ENCODE peak calls at places on chromosomes 7 and 10, in five cellular contexts. One of them, this sample, is unnamed.

GRCh38 chr7:48193421-48193820 is 22.2 kb downstream of the ABCA13 start:
- DNase-seq in GM12878: no peak
- DNase-seq in suprapubic skin: no peak
- DNase-seq in stomach: no peak
- DNase-seq in transverse colon: no peak
- DNase-seq in this sample: no peak

GRCh38 chr7:112009081-112009480 is 197.1 kb downstream of the DOCK4 start:
- DNase-seq in GM12878: no peak
- DNase-seq in suprapubic skin: no peak
- DNase-seq in stomach: no peak
- DNase-seq in transverse colon: no peak
- DNase-seq in this sample: no peak

GRCh38 chr7:34060548-34060947 is 155.2 kb downstream of the BMPER start:
- DNase-seq in GM12878: no peak
- DNase-seq in suprapubic skin: no peak
- DNase-seq in stomach: no peak
- DNase-seq in transverse colon: no peak
- DNase-seq in this sample: no peak

GRCh38 chr7:51376420-51377092 is 59.9 kb upstream of the COBL start:
- DNase-seq in GM12878: no peak
- DNase-seq in suprapubic skin: no peak
- DNase-seq in stomach: no peak
- DNase-seq in transverse colon: no peak
- DNase-seq in this sample: no peak

GRCh38 chr10:60808031-60808430 is 29.8 kb downstream of the CDK1 start:
- DNase-seq in GM12878: no peak
- DNase-seq in suprapubic skin: no peak
- DNase-seq in stomach: no peak
- DNase-seq in transverse colon: no peak
- DNase-seq in this sample: no peak

GRCh38 chr10:97140284-97140846 is 45.4 kb downstream of the SLIT1 start:
- DNase-seq in GM12878: no peak
- DNase-seq in suprapubic skin: no peak
- DNase-seq in stomach: no peak
- DNase-seq in transverse colon: no peak
- DNase-seq in this sample: no peak

GRCh38 chr10:51934373-51934772 is 235.0 kb upstream of the CSTF2T start:
- DNase-seq in GM12878: no peak
- DNase-seq in suprapubic skin: no peak
- DNase-seq in stomach: no peak
- DNase-seq in transverse colon: no peak
- DNase-seq in this sample: no peak

GRCh38 chr10:121975295-121976086 is 474 bp upstream of the NSMCE4A start:
- DNase-seq in GM12878: no peak
- DNase-seq in suprapubic skin: no peak
- DNase-seq in stomach: no peak
- DNase-seq in transverse colon: no peak
- DNase-seq in this sample: no peak

GRCh38 chr7:117012284-117013174 is 59.2 kb downstream of the ST7 start:
- DNase-seq in GM12878: peak; percentile 46
- DNase-seq in suprapubic skin: no peak
- DNase-seq in stomach: no peak
- DNase-seq in transverse colon: no peak
- DNase-seq in this sample: no peak

GRCh38 chr10:47062801-47063200 is 151.6 kb downstream of the PTPN20 start:
- DNase-seq in GM12878: no peak
- DNase-seq in suprapubic skin: no peak
- DNase-seq in stomach: no peak
- DNase-seq in transverse colon: no peak
- DNase-seq in this sample: no peak

GRCh38 chr10:29840516-29841276 is 205.9 kb upstream of the SVIL start:
- DNase-seq in GM12878: no peak
- DNase-seq in suprapubic skin: no peak
- DNase-seq in stomach: no peak
- DNase-seq in transverse colon: no peak
- DNase-seq in this sample: no peak

GRCh38 chr7:157488326-157488725 is 151.5 kb downstream of the DNAJB6 start:
- DNase-seq in GM12878: no peak
- DNase-seq in suprapubic skin: no peak
- DNase-seq in stomach: peak; percentile 20
- DNase-seq in transverse colon: no peak
- DNase-seq in this sample: no peak

GRCh38 chr7:24783731-24784130 is 26.5 kb upstream of the GSDME start:
- DNase-seq in GM12878: no peak
- DNase-seq in suprapubic skin: no peak
- DNase-seq in stomach: no peak
- DNase-seq in transverse colon: no peak
- DNase-seq in this sample: no peak

GRCh38 chr7:70599446-70600190 is 532.3 kb upstream of the GALNT17 start:
- DNase-seq in GM12878: no peak
- DNase-seq in suprapubic skin: no peak
- DNase-seq in stomach: peak; percentile 36
- DNase-seq in transverse colon: peak; percentile 58
- DNase-seq in this sample: no peak

GRCh38 chr10:13617146-13617545 is 30.4 kb downstream of the PRPF18 start:
- DNase-seq in GM12878: no peak
- DNase-seq in suprapubic skin: no peak
- DNase-seq in stomach: no peak
- DNase-seq in transverse colon: no peak
- DNase-seq in this sample: no peak

GRCh38 chr10:70931168-70931805 is 42.9 kb upstream of the PCBD1 start:
- DNase-seq in GM12878: no peak
- DNase-seq in suprapubic skin: no peak
- DNase-seq in stomach: no peak
- DNase-seq in transverse colon: no peak
- DNase-seq in this sample: no peak

GRCh38 chr7:1709900-1710299 is 39.8 kb downstream of the ELFN1 start:
- DNase-seq in GM12878: no peak
- DNase-seq in suprapubic skin: no peak
- DNase-seq in stomach: no peak
- DNase-seq in transverse colon: no peak
- DNase-seq in this sample: no peak

GRCh38 chr7:107318523-107319160 is 149.8 kb downstream of the HBP1 start:
- DNase-seq in GM12878: no peak
- DNase-seq in suprapubic skin: no peak
- DNase-seq in stomach: no peak
- DNase-seq in transverse colon: no peak
- DNase-seq in this sample: no peak

GRCh38 chr7:88357295-88357694 is 50.6 kb upstream of the STEAP4 start:
- DNase-seq in GM12878: no peak
- DNase-seq in suprapubic skin: no peak
- DNase-seq in stomach: peak; percentile 29
- DNase-seq in transverse colon: no peak
- DNase-seq in this sample: no peak

GRCh38 chr7:88361357-88361756 is 54.7 kb upstream of the STEAP4 start:
- DNase-seq in GM12878: no peak
- DNase-seq in suprapubic skin: no peak
- DNase-seq in stomach: no peak
- DNase-seq in transverse colon: no peak
- DNase-seq in this sample: no peak

GRCh38 chr7:88357794-88358533 is 51.3 kb upstream of the STEAP4 start:
- DNase-seq in GM12878: no peak
- DNase-seq in suprapubic skin: no peak
- DNase-seq in stomach: no peak
- DNase-seq in transverse colon: no peak
- DNase-seq in this sample: no peak

GRCh38 chr7:88358534-88358838 is 51.8 kb upstream of the STEAP4 start:
- DNase-seq in GM12878: no peak
- DNase-seq in suprapubic skin: no peak
- DNase-seq in stomach: no peak
- DNase-seq in transverse colon: no peak
- DNase-seq in this sample: no peak

GRCh38 chr7:88358881-88359280 is 52.2 kb upstream of the STEAP4 start:
- DNase-seq in GM12878: no peak
- DNase-seq in suprapubic skin: no peak
- DNase-seq in stomach: no peak
- DNase-seq in transverse colon: no peak
- DNase-seq in this sample: no peak
- TF ChIP-seq EP300 in GM12878: no peak
- TF ChIP-seq EP300 in suprapubic skin: no peak
- TF ChIP-seq EP300 in stomach: no peak
- TF ChIP-seq EP300 in transverse colon: no peak
- TF ChIP-seq EP300 in this sample: no peak

DNA sequence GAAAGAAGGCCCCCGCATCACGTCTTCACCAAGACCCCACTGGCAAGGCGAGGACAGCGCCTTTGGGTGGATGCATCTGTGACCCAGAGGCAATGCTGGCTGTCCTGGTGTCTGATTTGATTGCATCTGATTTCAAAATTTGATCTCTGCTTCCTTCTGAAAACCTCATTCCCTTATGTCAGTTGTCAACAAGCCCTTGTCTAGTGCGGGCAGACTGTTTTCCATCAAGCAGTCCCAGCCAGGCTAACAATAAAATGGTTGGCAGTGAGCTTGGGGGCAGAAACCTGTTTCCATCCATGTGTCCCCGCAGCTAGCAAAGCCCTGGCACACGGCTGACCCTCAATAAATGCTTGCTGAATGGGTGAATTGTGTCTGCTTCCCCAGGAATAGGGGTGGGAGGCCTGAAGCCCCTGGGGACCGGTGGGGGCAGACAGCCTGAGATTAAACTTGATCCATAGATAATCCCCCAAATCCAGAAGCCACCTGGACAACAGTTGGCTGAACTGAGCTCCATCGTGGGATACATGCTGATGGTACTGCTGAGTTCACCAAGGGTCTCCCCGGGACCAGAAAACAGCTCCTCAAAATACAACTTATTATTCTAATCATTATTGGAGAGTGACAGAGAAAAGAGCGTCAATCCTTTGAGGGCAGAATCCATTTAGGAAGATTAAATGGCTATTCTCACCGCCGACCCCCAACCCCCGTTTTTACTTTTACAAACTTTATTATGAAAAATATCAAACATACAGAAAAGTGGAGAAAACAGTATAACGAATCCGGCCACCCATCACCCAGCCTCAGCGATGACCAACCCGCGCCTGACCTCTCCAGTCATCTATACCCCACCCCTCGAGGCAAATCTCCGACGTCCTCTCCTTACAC is 912 bp upstream of the DUSP5 start:
- DNase-seq in GM12878: no peak
- DNase-seq in suprapubic skin: no peak
- DNase-seq in stomach: no peak
- DNase-seq in transverse colon: no peak
- DNase-seq in this sample: no peak
- TF ChIP-seq POLR2A in GM12878: peak; percentile 17
- TF ChIP-seq POLR2A in suprapubic skin: no peak
- TF ChIP-seq POLR2A in stomach: no peak
- TF ChIP-seq POLR2A in transverse colon: no peak
- TF ChIP-seq POLR2A in this sample: no peak

GRCh38 chr7:101853684-101854083 is 36.3 kb downstream of the CUX1 start:
- DNase-seq in GM12878: no peak
- DNase-seq in suprapubic skin: no peak
- DNase-seq in stomach: no peak
- DNase-seq in transverse colon: no peak
- DNase-seq in this sample: no peak
- H3K4me3 ChIP-seq in GM12878: no peak overlapping the region
- H3K4me3 ChIP-seq in suprapubic skin: no peak overlapping the region
- H3K4me3 ChIP-seq in stomach: no peak overlapping the region
- H3K4me3 ChIP-seq in transverse colon: no peak overlapping the region
- H3K4me3 ChIP-seq in this sample: no peak overlapping the region

DNA sequence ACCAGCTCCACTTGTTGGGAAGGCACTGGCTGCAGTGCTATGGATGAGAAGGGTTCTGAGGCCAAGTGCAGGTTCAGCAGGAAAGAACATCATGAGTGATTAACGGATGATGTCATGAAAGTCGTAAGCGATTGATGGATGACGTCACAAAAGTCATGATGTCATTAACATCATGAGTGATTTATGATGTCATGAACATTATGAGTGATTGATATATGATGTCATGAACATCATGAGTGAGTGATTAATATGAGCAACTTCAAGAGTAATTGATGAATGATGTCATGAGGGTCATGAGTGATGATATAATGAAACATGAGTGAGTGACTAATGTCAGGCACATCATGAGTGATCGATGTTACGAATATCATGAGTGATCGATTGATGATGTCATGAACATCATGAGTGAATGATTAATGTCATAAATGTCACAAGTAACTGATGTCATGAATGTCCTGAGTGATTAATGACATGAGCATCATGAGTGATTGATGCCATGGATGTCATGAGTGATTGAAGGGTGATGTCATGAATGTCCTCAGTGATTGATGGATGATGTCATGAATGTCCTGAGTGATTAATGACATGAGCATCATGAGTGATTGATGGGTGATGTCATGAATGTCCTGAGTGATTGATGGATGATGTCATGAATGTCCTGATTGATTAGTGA is 185.6 kb downstream of the PAXIP1 start:
- DNase-seq in GM12878: no peak
- DNase-seq in suprapubic skin: no peak
- DNase-seq in stomach: no peak
- DNase-seq in transverse colon: no peak
- DNase-seq in this sample: no peak
- TF ChIP-seq EP300 in GM12878: no peak
- TF ChIP-seq EP300 in suprapubic skin: no peak
- TF ChIP-seq EP300 in stomach: no peak
- TF ChIP-seq EP300 in transverse colon: no peak
- TF ChIP-seq EP300 in this sample: no peak

This sample was measured in tibial nerve.